ENCODE peak calls at places on chromosomes 5 and 9, in ten cellular contexts. V is RCC 7860; A is A549; M is SK-N-DZ; Z is H4; E is nephron progenitor cell; D is AG20443; I is NCI-H1436; S is stimulated activated CD8-positive, alpha-beta memory T cell treated with anti-CD3 and anti-CD28 coated beads, Interleukin-7, amount 100 ng/mL, for 24 hours; X is stimulated activated CD4-positive, alpha-beta T cell treated with anti-CD3 and anti-CD28 coated beads, Interleukin-1b, Interleukin-23, amount 100 ng/mL, for 24 hours. P is an unnamed sample.

GRCh38 chr5:157640406-157640805 is 11.8 kb downstream of the SOX30 start:
- DNase-seq in V (no peak), A (no peak), M (no peak), Z (no peak), E (no peak), D (no peak), I (no peak), S (no peak), X (no peak), P (no peak)

GRCh38 chr9:10534863-10535262 is 77.9 kb downstream of the PTPRD start:
- DNase-seq in V (no peak), A (no peak), M (no peak), Z (no peak), E (no peak), D (no peak), I (no peak), S (no peak), X (no peak), P (no peak)

GRCh38 chr5:91641730-91642350 is 258.7 kb upstream of the ARRDC3 start:
- DNase-seq in V (peak), A (peak), M (peak), Z (peak), E (no peak), D (peak), I (peak), S (no peak), X (no peak), P (peak)

GRCh38 chr5:169243651-169244422 is 57.1 kb downstream of the SLIT3 start:
- DNase-seq in V (no peak), A (no peak), M (no peak), Z (no peak), E (no peak), D (no peak), I (no peak), S (no peak), X (no peak), P (no peak)

GRCh38 chr5:139982157-139982974 is 60.7 kb downstream of the NRG2 start:
- DNase-seq in V (no peak), A (no peak), M (peak), Z (no peak), E (no peak), D (no peak), I (no peak), S (no peak), X (no peak), P (no peak)

GRCh38 chr5:4868140-4868735 is 271.9 kb upstream of the ADAMTS16 start:
- DNase-seq in V (peak), A (peak), M (peak), Z (peak), E (peak), D (peak), I (no peak), S (peak), X (peak), P (peak)

GRCh38 chr9:98101868-98102273 is 17.2 kb downstream of the TRIM14 start:
- DNase-seq in V (no peak), A (no peak), M (no peak), Z (no peak), E (no peak), D (no peak), I (peak), S (no peak), X (peak), P (peak)

GRCh38 chr9:1535599-1535998 is 479.5 kb upstream of the SMARCA2 start:
- DNase-seq in V (no peak), A (no peak), M (no peak), Z (no peak), E (no peak), D (no peak), I (no peak), S (no peak), X (no peak), P (no peak)

GRCh38 chr5:4387295-4387694 is 752.8 kb upstream of the ADAMTS16 start:
- DNase-seq in V (peak), A (no peak), M (no peak), Z (peak), E (no peak), D (no peak), I (no peak), S (no peak), X (no peak), P (no peak)

GRCh38 chr9:101458955-101459631 is 23.5 kb upstream of the ALDOB start:
- DNase-seq in V (peak), A (peak), M (peak), Z (peak), E (no peak), D (peak), I (peak), S (no peak), X (no peak), P (no peak)

GRCh38 chr9:38370231-38370630 is 22.3 kb upstream of the ALDH1B1 start:
- DNase-seq in V (no peak), A (no peak), M (no peak), Z (no peak), E (no peak), D (no peak), I (no peak), S (no peak), X (no peak), P (no peak)

GRCh38 chr5:41193462-41194166 is 19.7 kb downstream of the C6 start:
- DNase-seq in V (no peak), A (peak), M (no peak), Z (peak), E (no peak), D (peak), I (no peak), S (no peak), X (no peak), P (no peak)

GRCh38 chr5:73337586-73337985 is 111.0 kb downstream of the FOXD1 start:
- DNase-seq in V (no peak), A (no peak), M (no peak), Z (no peak), E (no peak), D (no peak), I (no peak), S (no peak), X (no peak), P (no peak)

GRCh38 chr9:76082062-76082461 is 191.6 kb downstream of the PCSK5 start:
- DNase-seq in V (no peak), A (no peak), M (no peak), Z (no peak), E (no peak), D (no peak), I (no peak), S (no peak), X (no peak), P (no peak)

GRCh38 chr5:167821669-167822068 is 469.8 kb upstream of the WWC1 start:
- DNase-seq in V (no peak), A (no peak), M (no peak), Z (no peak), E (no peak), D (no peak), I (no peak), S (no peak), X (no peak), P (no peak)

GRCh38 chr9:21750021-21750735 is 52.3 kb upstream of the MTAP start:
- DNase-seq in V (no peak), A (no peak), M (no peak), Z (no peak), E (no peak), D (no peak), I (no peak), S (no peak), X (no peak), P (no peak)

GRCh38 chr5:158914008-158914407 is 185.7 kb downstream of the EBF1 start:
- DNase-seq in V (no peak), A (no peak), M (no peak), Z (no peak), E (no peak), D (no peak), I (no peak), S (no peak), X (no peak), P (no peak)

GRCh38 chr9:107952773-107953172 is 463.2 kb upstream of the KLF4 start:
- DNase-seq in V (peak), A (no peak), M (no peak), Z (no peak), E (no peak), D (no peak), I (no peak), S (no peak), X (no peak), P (no peak)

GRCh38 chr5:75303419-75303818 is 33.6 kb upstream of the HMGCR start:
- DNase-seq in V (no peak), A (no peak), M (peak), Z (no peak), E (no peak), D (no peak), I (no peak), S (no peak), X (no peak), P (no peak)

GRCh38 chr9:126752376-126752775 is 52.5 kb upstream of the ZBTB43 start:
- DNase-seq in V (no peak), A (no peak), M (no peak), Z (no peak), E (no peak), D (no peak), I (no peak), S (no peak), X (no peak), P (no peak)

GRCh38 chr9:115456515-115456914 is 338.6 kb upstream of the TNC start:
- DNase-seq in V (no peak), A (no peak), M (no peak), Z (no peak), E (no peak), D (peak), I (no peak), S (no peak), X (no peak), P (no peak)

GRCh38 chr9:132160802-132161742 is 786 bp upstream of the NTNG2 start:
- DNase-seq in V (peak), A (peak), M (peak), Z (peak), E (peak), D (peak), I (peak), S (peak), X (peak), P (no peak)

GRCh38 chr5:27217160-27217956 is 179.0 kb upstream of the CDH9 start:
- DNase-seq in V (peak), A (peak), M (no peak), Z (no peak), E (peak), D (no peak), I (no peak), S (no peak), X (no peak), P (no peak)

GRCh38 chr9:129866373-129867137 is 31.3 kb downstream of the USP20 start:
- DNase-seq in V (no peak), A (no peak), M (no peak), Z (no peak), E (no peak), D (no peak), I (no peak), S (no peak), X (no peak), P (no peak)

GRCh38 chr9:16335788-16336580 is 534.5 kb downstream of the BNC2 start:
- DNase-seq in V (peak), A (peak), M (no peak), Z (peak), E (no peak), D (peak), I (no peak), S (no peak), X (no peak), P (no peak)

GRCh38 chr5:54360925-54361662 is 50.7 kb upstream of the ARL15 start:
- DNase-seq in V (no peak), A (no peak), M (no peak), Z (no peak), E (no peak), D (no peak), I (no peak), S (no peak), X (no peak), P (no peak)

GRCh38 chr5:40688127-40688756 is 8.5 kb downstream of the PTGER4 start:
- DNase-seq in V (peak), A (peak), M (peak), Z (peak), E (peak), D (peak), I (peak), S (peak), X (peak), P (peak)

GRCh38 chr9:123678038-123678877 is 251.7 kb downstream of the DENND1A start:
- DNase-seq in V (no peak), A (peak), M (no peak), Z (no peak), E (no peak), D (no peak), I (peak), S (no peak), X (no peak), P (no peak)

GRCh38 chr5:5978501-5979361 is 399.6 kb downstream of the MED10 start:
- DNase-seq in V (no peak), A (no peak), M (no peak), Z (no peak), E (no peak), D (no peak), I (no peak), S (no peak), X (no peak), P (peak)

GRCh38 chr5:159601216-159601615 is 270.9 kb upstream of the IL12B start:
- DNase-seq in V (no peak), A (no peak), M (no peak), Z (no peak), E (no peak), D (no peak), I (no peak), S (no peak), X (no peak), P (no peak)

GRCh38 chr5:61569353-61569752 is 237.3 kb downstream of the ZSWIM6 start:
- DNase-seq in V (no peak), A (no peak), M (peak), Z (no peak), E (no peak), D (no peak), I (no peak), S (no peak), X (no peak), P (no peak)

GRCh38 chr9:127444921-127445850 is 6.0 kb downstream of the RPL12 start:
- DNase-seq in V (peak), A (peak), M (no peak), Z (no peak), E (no peak), D (no peak), I (no peak), S (no peak), X (no peak), P (no peak)

GRCh38 chr9:109409998-109410397 is 88.1 kb downstream of the PTPN3 start:
- DNase-seq in V (no peak), A (peak), M (peak), Z (no peak), E (peak), D (no peak), I (no peak), S (no peak), X (no peak), P (no peak)

GRCh38 chr9:114367823-114368609 is 19.8 kb downstream of the AKNA start:
- DNase-seq in V (no peak), A (no peak), M (no peak), Z (no peak), E (no peak), D (no peak), I (no peak), S (no peak), X (no peak), P (no peak)

GRCh38 chr9:108477538-108478006 is 378.2 kb downstream of the ACTL7B start:
- DNase-seq in V (peak), A (peak), M (no peak), Z (no peak), E (no peak), D (peak), I (peak), S (no peak), X (no peak), P (peak)

GRCh38 chr9:4306066-4306787 is 6.4 kb upstream of the GLIS3 start:
- DNase-seq in V (peak), A (no peak), M (no peak), Z (no peak), E (no peak), D (peak), I (no peak), S (no peak), X (peak), P (no peak)

GRCh38 chr9:131656356-131657030 is 83.4 kb downstream of the RAPGEF1 start:
- DNase-seq in V (no peak), A (no peak), M (no peak), Z (no peak), E (no peak), D (no peak), I (no peak), S (no peak), X (no peak), P (peak)

GRCh38 chr5:167626341-167627118 is 664.9 kb upstream of the WWC1 start:
- DNase-seq in V (no peak), A (no peak), M (no peak), Z (no peak), E (no peak), D (no peak), I (no peak), S (no peak), X (no peak), P (no peak)